ENCODE peak calls at places on chromosomes 5 and 9, in seven cellular contexts. One of them, this sample, is unnamed.

GRCh38 chr5:135028791-135029467 is 5.1 kb downstream of the PITX1 start:
- DNase-seq in H1: peak
- DNase-seq in trophoblast cell: no peak
- DNase-seq in H9: peak
- DNase-seq in mesendoderm: peak
- DNase-seq in mesenchymal stem cell: no peak
- DNase-seq in IMR-90: no peak
- DNase-seq in this sample: no peak

GRCh38 chr5:57719216-57719615 is 236.6 kb upstream of the ACTBL2 start:
- DNase-seq in trophoblast cell: no peak
- DNase-seq in mesenchymal stem cell: no peak
- DNase-seq in H1: no peak
- DNase-seq in IMR-90: no peak
- DNase-seq in H9: no peak
- DNase-seq in mesendoderm: no peak
- DNase-seq in this sample: no peak

GRCh38 chr5:178740926-178741325 is 10.5 kb upstream of the ZNF354A start:
- DNase-seq in H9: no peak
- DNase-seq in trophoblast cell: peak
- DNase-seq in mesenchymal stem cell: no peak
- DNase-seq in mesendoderm: no peak
- DNase-seq in IMR-90: no peak
- DNase-seq in H1: no peak
- DNase-seq in this sample: no peak

GRCh38 chr9:16612627-16613026 is 257.8 kb downstream of the BNC2 start:
- DNase-seq in trophoblast cell: no peak
- DNase-seq in mesendoderm: no peak
- DNase-seq in H1: no peak
- DNase-seq in IMR-90: peak
- DNase-seq in mesenchymal stem cell: peak
- DNase-seq in H9: no peak
- DNase-seq in this sample: no peak

GRCh38 chr5:32713396-32714381 is 2.6 kb downstream of the NPR3 start:
- DNase-seq in H9: peak
- DNase-seq in mesendoderm: peak
- DNase-seq in H1: peak
- DNase-seq in IMR-90: peak
- DNase-seq in mesenchymal stem cell: peak
- DNase-seq in trophoblast cell: no peak
- DNase-seq in this sample: peak

GRCh38 chr5:117454716-117455212 is 880.1 kb upstream of the SEMA6A start:
- DNase-seq in H9: peak
- DNase-seq in trophoblast cell: peak
- DNase-seq in mesendoderm: peak
- DNase-seq in IMR-90: peak
- DNase-seq in mesenchymal stem cell: no peak
- DNase-seq in H1: peak
- DNase-seq in this sample: peak

GRCh38 chr5:86463339-86463738 is 154.4 kb upstream of the COX7C start:
- DNase-seq in mesendoderm: peak
- DNase-seq in mesenchymal stem cell: no peak
- DNase-seq in H1: no peak
- DNase-seq in IMR-90: no peak
- DNase-seq in H9: peak
- DNase-seq in trophoblast cell: no peak
- DNase-seq in this sample: no peak

GRCh38 chr9:84490206-84490605 is 149.6 kb upstream of the SLC28A3 start:
- DNase-seq in mesendoderm: no peak
- DNase-seq in mesenchymal stem cell: no peak
- DNase-seq in IMR-90: no peak
- DNase-seq in H1: no peak
- DNase-seq in H9: no peak
- DNase-seq in trophoblast cell: peak
- DNase-seq in this sample: no peak

GRCh38 chr9:93080406-93080805 is 15.6 kb upstream of the CARD19 start:
- DNase-seq in H9: no peak
- DNase-seq in IMR-90: no peak
- DNase-seq in mesendoderm: no peak
- DNase-seq in H1: no peak
- DNase-seq in trophoblast cell: no peak
- DNase-seq in mesenchymal stem cell: no peak
- DNase-seq in this sample: no peak

GRCh38 chr9:98503867-98504800 is 204.6 kb downstream of the GABBR2 start:
- DNase-seq in IMR-90: no peak
- DNase-seq in H9: peak
- DNase-seq in mesenchymal stem cell: no peak
- DNase-seq in mesendoderm: no peak
- DNase-seq in trophoblast cell: no peak
- DNase-seq in H1: no peak
- DNase-seq in this sample: no peak

GRCh38 chr5:179805070-179805528 is 1.6 kb downstream of the MGAT4B start:
- DNase-seq in H9: no peak
- DNase-seq in H1: no peak
- DNase-seq in mesendoderm: no peak
- DNase-seq in mesenchymal stem cell: no peak
- DNase-seq in trophoblast cell: no peak
- DNase-seq in IMR-90: no peak
- DNase-seq in this sample: no peak

GRCh38 chr5:100905259-100905914 is 2.3 kb upstream of the ST8SIA4 start:
- DNase-seq in H9: no peak
- DNase-seq in mesenchymal stem cell: no peak
- DNase-seq in H1: no peak
- DNase-seq in trophoblast cell: no peak
- DNase-seq in mesendoderm: no peak
- DNase-seq in IMR-90: no peak
- DNase-seq in this sample: no peak

GRCh38 chr9:137740311-137740710 is 121.5 kb downstream of the EHMT1 start:
- DNase-seq in trophoblast cell: no peak
- DNase-seq in IMR-90: peak
- DNase-seq in H9: no peak
- DNase-seq in mesendoderm: peak
- DNase-seq in H1: no peak
- DNase-seq in mesenchymal stem cell: peak
- DNase-seq in this sample: no peak

GRCh38 chr5:73444499-73445432 is 3.8 kb downstream of the FOXD1 start:
- DNase-seq in mesendoderm: peak
- DNase-seq in H9: peak
- DNase-seq in IMR-90: no peak
- DNase-seq in trophoblast cell: no peak
- DNase-seq in mesenchymal stem cell: no peak
- DNase-seq in H1: no peak
- DNase-seq in this sample: no peak

GRCh38 chr9:136983167-136983566 is 374 bp downstream of the LCNL1 start:
- DNase-seq in H1: no peak
- DNase-seq in mesendoderm: no peak
- DNase-seq in IMR-90: no peak
- DNase-seq in trophoblast cell: no peak
- DNase-seq in mesenchymal stem cell: no peak
- DNase-seq in H9: no peak
- DNase-seq in this sample: no peak

GRCh38 chr5:132785864-132786263 is 8.8 kb upstream of the SEPTIN8 start:
- DNase-seq in mesenchymal stem cell: no peak
- DNase-seq in IMR-90: no peak
- DNase-seq in mesendoderm: no peak
- DNase-seq in H9: no peak
- DNase-seq in trophoblast cell: no peak
- DNase-seq in H1: no peak
- DNase-seq in this sample: no peak

GRCh38 chr5:71891856-71892255 is 172.8 kb downstream of the CARTPT start:
- DNase-seq in mesenchymal stem cell: peak
- DNase-seq in IMR-90: peak
- DNase-seq in H9: peak
- DNase-seq in mesendoderm: peak
- DNase-seq in trophoblast cell: peak
- DNase-seq in H1: no peak
- DNase-seq in this sample: peak

GRCh38 chr9:101465330-101465915 is 29.8 kb upstream of the ALDOB start:
- DNase-seq in trophoblast cell: peak
- DNase-seq in mesendoderm: peak
- DNase-seq in IMR-90: peak
- DNase-seq in H9: peak
- DNase-seq in mesenchymal stem cell: peak
- DNase-seq in H1: no peak
- DNase-seq in this sample: peak

GRCh38 chr9:33139421-33140228 is 27.5 kb downstream of the B4GALT1 start:
- DNase-seq in mesenchymal stem cell: peak
- DNase-seq in mesendoderm: no peak
- DNase-seq in H1: no peak
- DNase-seq in IMR-90: peak
- DNase-seq in trophoblast cell: no peak
- DNase-seq in H9: no peak
- DNase-seq in this sample: no peak

GRCh38 chr5:135235551-135236100 is 163.4 kb downstream of the MACROH2A1 start:
- DNase-seq in H9: no peak
- DNase-seq in H1: no peak
- DNase-seq in mesendoderm: no peak
- DNase-seq in mesenchymal stem cell: no peak
- DNase-seq in IMR-90: no peak
- DNase-seq in trophoblast cell: no peak
- DNase-seq in this sample: no peak

GRCh38 chr5:136769900-136770684 is 404.7 kb upstream of the TRPC7 start:
- DNase-seq in IMR-90: peak
- DNase-seq in H9: peak
- DNase-seq in mesenchymal stem cell: peak
- DNase-seq in trophoblast cell: peak
- DNase-seq in H1: peak
- DNase-seq in mesendoderm: peak
- DNase-seq in this sample: peak

GRCh38 chr5:92370032-92370431 is 986.9 kb upstream of the ARRDC3 start:
- DNase-seq in H9: no peak
- DNase-seq in IMR-90: no peak
- DNase-seq in trophoblast cell: no peak
- DNase-seq in mesendoderm: no peak
- DNase-seq in H1: no peak
- DNase-seq in mesenchymal stem cell: no peak
- DNase-seq in this sample: no peak

GRCh38 chr5:39255406-39255805 is 36.0 kb upstream of the FYB1 start:
- DNase-seq in H1: no peak
- DNase-seq in H9: no peak
- DNase-seq in mesenchymal stem cell: no peak
- DNase-seq in mesendoderm: no peak
- DNase-seq in IMR-90: no peak
- DNase-seq in trophoblast cell: no peak
- DNase-seq in this sample: no peak

GRCh38 chr9:88658311-88658822 is 123.4 kb downstream of the NXNL2 start:
- DNase-seq in IMR-90: no peak
- DNase-seq in trophoblast cell: no peak
- DNase-seq in mesenchymal stem cell: peak
- DNase-seq in mesendoderm: no peak
- DNase-seq in H1: no peak
- DNase-seq in H9: no peak
- DNase-seq in this sample: no peak

GRCh38 chr9:93096131-93096802 is at the start of gene CARD19:
- DNase-seq in H9: no peak
- DNase-seq in IMR-90: peak
- DNase-seq in H1: peak
- DNase-seq in mesendoderm: peak
- DNase-seq in mesenchymal stem cell: peak
- DNase-seq in trophoblast cell: peak
- DNase-seq in this sample: peak

GRCh38 chr5:36374275-36374862 is 72.7 kb upstream of the RANBP3L start:
- DNase-seq in H1: no peak
- DNase-seq in IMR-90: peak
- DNase-seq in mesenchymal stem cell: peak
- DNase-seq in mesendoderm: no peak
- DNase-seq in trophoblast cell: no peak
- DNase-seq in H9: no peak
- DNase-seq in this sample: no peak

GRCh38 chr9:115042781-115043509 is 75.0 kb downstream of the TNC start:
- DNase-seq in IMR-90: no peak
- DNase-seq in mesenchymal stem cell: no peak
- DNase-seq in H1: no peak
- DNase-seq in mesendoderm: no peak
- DNase-seq in H9: no peak
- DNase-seq in trophoblast cell: peak
- DNase-seq in this sample: no peak

GRCh38 chr5:77431286-77431685 is 60.8 kb downstream of the WDR41 start:
- DNase-seq in IMR-90: peak
- DNase-seq in mesendoderm: no peak
- DNase-seq in mesenchymal stem cell: no peak
- DNase-seq in H1: no peak
- DNase-seq in H9: no peak
- DNase-seq in trophoblast cell: no peak
- DNase-seq in this sample: no peak

DNA sequence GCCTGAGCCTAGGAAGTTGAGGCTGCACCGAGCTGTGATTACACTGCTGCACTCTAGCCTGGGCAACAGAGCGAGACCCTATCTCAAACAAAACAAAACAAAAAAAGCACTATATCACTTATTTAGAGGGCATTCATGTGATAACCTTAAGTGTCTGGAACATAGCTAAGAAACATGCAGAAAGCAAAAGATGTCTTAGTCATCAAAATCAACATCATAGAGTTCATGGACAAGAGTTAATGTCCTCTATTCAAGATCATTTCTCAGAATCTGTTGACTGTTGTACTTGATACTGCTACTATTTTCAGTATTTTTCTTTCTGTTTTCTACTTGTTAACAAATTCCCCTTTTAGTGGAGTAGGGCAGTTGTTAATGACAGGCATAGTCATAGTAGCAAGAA is 25.4 kb downstream of the FSD1L start:
- DNase-seq in mesendoderm: no peak
- DNase-seq in IMR-90: no peak
- DNase-seq in H1: no peak
- DNase-seq in mesenchymal stem cell: no peak
- DNase-seq in H9: no peak
- DNase-seq in trophoblast cell: no peak
- DNase-seq in this sample: no peak
- H3K18ac ChIP-seq in mesendoderm: no peak
- H3K18ac ChIP-seq in IMR-90: no peak
- H3K18ac ChIP-seq in H1: no peak
- H3K18ac ChIP-seq in mesenchymal stem cell: no peak
- H3K18ac ChIP-seq in H9: no peak
- H3K18ac ChIP-seq in trophoblast cell: no peak
- H3K18ac ChIP-seq in this sample: no peak

GRCh38 chr9:129398901-129399300 is 220.8 kb upstream of the IER5L start:
- DNase-seq in mesenchymal stem cell: no peak
- DNase-seq in trophoblast cell: no peak
- DNase-seq in IMR-90: no peak
- DNase-seq in H9: no peak
- DNase-seq in H1: no peak
- DNase-seq in mesendoderm: no peak
- DNase-seq in this sample: no peak
- H3K18ac ChIP-seq in mesenchymal stem cell: no peak
- H3K18ac ChIP-seq in trophoblast cell: no peak
- H3K18ac ChIP-seq in IMR-90: no peak
- H3K18ac ChIP-seq in H9: no peak
- H3K18ac ChIP-seq in H1: no peak
- H3K18ac ChIP-seq in mesendoderm: no peak
- H3K18ac ChIP-seq in this sample: peak

GRCh38 chr5:149697001-149697400 is 33.1 kb upstream of the PPARGC1B start:
- DNase-seq in trophoblast cell: peak
- DNase-seq in mesenchymal stem cell: peak
- DNase-seq in mesendoderm: no peak
- DNase-seq in H9: no peak
- DNase-seq in IMR-90: peak
- DNase-seq in H1: no peak
- DNase-seq in this sample: no peak
- H3K18ac ChIP-seq in trophoblast cell: no peak
- H3K18ac ChIP-seq in mesenchymal stem cell: no peak
- H3K18ac ChIP-seq in mesendoderm: no peak
- H3K18ac ChIP-seq in H9: no peak
- H3K18ac ChIP-seq in IMR-90: no peak
- H3K18ac ChIP-seq in H1: no peak
- H3K18ac ChIP-seq in this sample: no peak

GRCh38 chr9:37550781-37551180 is 25.4 kb downstream of the FBXO10 start:
- DNase-seq in H1: no peak
- DNase-seq in trophoblast cell: no peak
- DNase-seq in IMR-90: peak
- DNase-seq in mesenchymal stem cell: peak
- DNase-seq in H9: no peak
- DNase-seq in mesendoderm: no peak
- DNase-seq in this sample: no peak
- H3K18ac ChIP-seq in H1: no peak
- H3K18ac ChIP-seq in trophoblast cell: no peak
- H3K18ac ChIP-seq in IMR-90: no peak
- H3K18ac ChIP-seq in mesenchymal stem cell: no peak
- H3K18ac ChIP-seq in H9: no peak
- H3K18ac ChIP-seq in mesendoderm: no peak
- H3K18ac ChIP-seq in this sample: no peak